ENCODE peak calls at places on chromosomes 16 and 17, in nine cellular contexts. One of them, this sample, is unnamed.

GRCh38 chr16:76207270-76207669 is 69.9 kb upstream of the CNTNAP4 start:
- DNase-seq in thoracic aorta: no peak
- DNase-seq in adrenal gland: no peak
- DNase-seq in T-helper 1 cell: no peak
- DNase-seq in amniotic stem cell: no peak
- DNase-seq in fibroblast of pulmonary artery: no peak
- DNase-seq in EL: no peak
- DNase-seq in NCI-H1105: no peak
- DNase-seq in HS-5: no peak
- DNase-seq in this sample: no peak

GRCh38 chr16:87152221-87152755 is 164.9 kb downstream of the C16orf95 start:
- DNase-seq in EL: no peak
- DNase-seq in fibroblast of pulmonary artery: no peak
- DNase-seq in amniotic stem cell: no peak
- DNase-seq in NCI-H1105: no peak
- DNase-seq in thoracic aorta: no peak
- DNase-seq in adrenal gland: no peak
- DNase-seq in T-helper 1 cell: no peak
- DNase-seq in HS-5: no peak
- DNase-seq in this sample: no peak

GRCh38 chr16:54447606-54448440 is 161.2 kb upstream of the IRX3 start:
- DNase-seq in amniotic stem cell: peak; percentile 83
- DNase-seq in fibroblast of pulmonary artery: peak; percentile 74
- DNase-seq in T-helper 1 cell: no peak
- DNase-seq in thoracic aorta: no peak
- DNase-seq in HS-5: peak; percentile 85
- DNase-seq in adrenal gland: peak; percentile 18
- DNase-seq in NCI-H1105: no peak
- DNase-seq in EL: peak; percentile 87
- DNase-seq in this sample: no peak

GRCh38 chr16:82965808-82966207 is 339.0 kb downstream of the CDH13 start:
- DNase-seq in T-helper 1 cell: no peak
- DNase-seq in thoracic aorta: no peak
- DNase-seq in EL: no peak
- DNase-seq in adrenal gland: no peak
- DNase-seq in HS-5: no peak
- DNase-seq in fibroblast of pulmonary artery: no peak
- DNase-seq in amniotic stem cell: no peak
- DNase-seq in NCI-H1105: no peak
- DNase-seq in this sample: no peak

GRCh38 chr17:2683912-2684311 is 27.7 kb downstream of the CLUH start:
- DNase-seq in fibroblast of pulmonary artery: no peak
- DNase-seq in adrenal gland: no peak
- DNase-seq in T-helper 1 cell: no peak
- DNase-seq in HS-5: no peak
- DNase-seq in thoracic aorta: no peak
- DNase-seq in EL: no peak
- DNase-seq in amniotic stem cell: no peak
- DNase-seq in NCI-H1105: no peak
- DNase-seq in this sample: no peak

GRCh38 chr17:41710472-41711090 is 1.6 kb upstream of the GAST start:
- DNase-seq in T-helper 1 cell: no peak
- DNase-seq in fibroblast of pulmonary artery: peak; percentile 71
- DNase-seq in amniotic stem cell: no peak
- DNase-seq in HS-5: no peak
- DNase-seq in adrenal gland: no peak
- DNase-seq in thoracic aorta: no peak
- DNase-seq in NCI-H1105: peak; percentile 50
- DNase-seq in EL: peak; percentile 44
- DNase-seq in this sample: no peak

GRCh38 chr16:85129846-85130706 is 17.8 kb upstream of the CIBAR2 start:
- DNase-seq in amniotic stem cell: no peak
- DNase-seq in thoracic aorta: no peak
- DNase-seq in NCI-H1105: no peak
- DNase-seq in HS-5: no peak
- DNase-seq in EL: no peak
- DNase-seq in T-helper 1 cell: no peak
- DNase-seq in adrenal gland: no peak
- DNase-seq in fibroblast of pulmonary artery: peak; percentile 74
- DNase-seq in this sample: no peak

GRCh38 chr17:40556884-40557414 is 8.3 kb downstream of the CCR7 start:
- DNase-seq in fibroblast of pulmonary artery: no peak
- DNase-seq in T-helper 1 cell: no peak
- DNase-seq in HS-5: no peak
- DNase-seq in adrenal gland: no peak
- DNase-seq in EL: no peak
- DNase-seq in amniotic stem cell: no peak
- DNase-seq in NCI-H1105: no peak
- DNase-seq in thoracic aorta: no peak
- DNase-seq in this sample: no peak

GRCh38 chr16:83835972-83836566 is 28.3 kb downstream of the HSBP1 start:
- DNase-seq in T-helper 1 cell: no peak
- DNase-seq in EL: peak; percentile 64
- DNase-seq in adrenal gland: no peak
- DNase-seq in amniotic stem cell: peak; percentile 66
- DNase-seq in fibroblast of pulmonary artery: peak; percentile 84
- DNase-seq in NCI-H1105: no peak
- DNase-seq in thoracic aorta: no peak
- DNase-seq in HS-5: peak; percentile 26
- DNase-seq in this sample: no peak

GRCh38 chr17:35750526-35751395 is 2.3 kb downstream of the GAS2L2 start:
- DNase-seq in adrenal gland: no peak
- DNase-seq in EL: peak; percentile 23
- DNase-seq in amniotic stem cell: no peak
- DNase-seq in T-helper 1 cell: no peak
- DNase-seq in HS-5: no peak
- DNase-seq in NCI-H1105: no peak
- DNase-seq in thoracic aorta: no peak
- DNase-seq in fibroblast of pulmonary artery: no peak
- DNase-seq in this sample: no peak

This sample was measured in effector CD4-positive, alpha-beta T cell.